ENCODE peak calls at places on chromosomes 5 and 9, in four cellular contexts. K, Y, U and S are unnamed samples.

GRCh38 chr5:132734687-132735086 is 2.7 kb downstream of the KIF3A start:
- DNase-seq in U (no peak), Y (no peak), K (no peak), S (no peak)

GRCh38 chr9:105089874-105090273 is 154.6 kb upstream of the SLC44A1 start:
- DNase-seq in U (no peak), Y (no peak), K (no peak), S (no peak)

GRCh38 chr5:10351199-10351881 is 2.2 kb upstream of the MARCHF6 start:
- DNase-seq in K (no peak), Y (no peak), U (peak), S (peak)

GRCh38 chr5:150001660-150002493 is 1.3 kb downstream of the HMGXB3 start:
- DNase-seq in K (peak), Y (peak), U (peak), S (peak)

GRCh38 chr9:101307041-101307440 is 77.8 kb downstream of the BAAT start:
- DNase-seq in Y (no peak), K (no peak), U (no peak), S (peak)

GRCh38 chr5:157219491-157220271 is 39.0 kb downstream of the ITK start:
- DNase-seq in Y (no peak), U (no peak), K (peak), S (no peak)

GRCh38 chr9:117535439-117535838 is 120.6 kb upstream of the ASTN2 start:
- DNase-seq in U (no peak), Y (no peak), K (no peak), S (no peak)

GRCh38 chr9:98087420-98088354 is 31.2 kb downstream of the NANS start:
- DNase-seq in K (no peak), U (peak), Y (no peak), S (peak)

GRCh38 chr5:92552206-92553160 is 1028.5 kb downstream of the NR2F1-AS1 start:
- DNase-seq in Y (no peak), U (peak), K (no peak), S (peak)

GRCh38 chr5:53326420-53327153 is 153.8 kb upstream of the FST start:
- DNase-seq in Y (no peak), U (peak), K (no peak), S (no peak)

GRCh38 chr5:117519957-117520500 is 945.4 kb upstream of the SEMA6A start:
- DNase-seq in K (no peak), Y (no peak), U (no peak), S (no peak)

GRCh38 chr5:43601454-43602260 is 1.3 kb upstream of the NNT start:
- DNase-seq in Y (no peak), K (peak), U (peak), S (peak)

GRCh38 chr5:150146862-150147579 is 8.6 kb downstream of the PDGFRB start:
- DNase-seq in Y (no peak), U (no peak), K (no peak), S (no peak)

GRCh38 chr5:172149073-172149472 is 39.0 kb downstream of the STK10 start:
- DNase-seq in U (peak), Y (peak), K (no peak), S (no peak)

GRCh38 chr5:172153695-172154094 is 34.3 kb downstream of the STK10 start:
- DNase-seq in K (no peak), U (no peak), Y (no peak), S (no peak)

GRCh38 chr5:172148381-172148780 is 39.6 kb downstream of the STK10 start:
- DNase-seq in K (no peak), Y (peak), U (no peak), S (no peak)

GRCh38 chr5:172150514-172151425 is 37.3 kb downstream of the STK10 start:
- DNase-seq in U (peak), Y (peak), K (no peak), S (no peak)

DNA sequence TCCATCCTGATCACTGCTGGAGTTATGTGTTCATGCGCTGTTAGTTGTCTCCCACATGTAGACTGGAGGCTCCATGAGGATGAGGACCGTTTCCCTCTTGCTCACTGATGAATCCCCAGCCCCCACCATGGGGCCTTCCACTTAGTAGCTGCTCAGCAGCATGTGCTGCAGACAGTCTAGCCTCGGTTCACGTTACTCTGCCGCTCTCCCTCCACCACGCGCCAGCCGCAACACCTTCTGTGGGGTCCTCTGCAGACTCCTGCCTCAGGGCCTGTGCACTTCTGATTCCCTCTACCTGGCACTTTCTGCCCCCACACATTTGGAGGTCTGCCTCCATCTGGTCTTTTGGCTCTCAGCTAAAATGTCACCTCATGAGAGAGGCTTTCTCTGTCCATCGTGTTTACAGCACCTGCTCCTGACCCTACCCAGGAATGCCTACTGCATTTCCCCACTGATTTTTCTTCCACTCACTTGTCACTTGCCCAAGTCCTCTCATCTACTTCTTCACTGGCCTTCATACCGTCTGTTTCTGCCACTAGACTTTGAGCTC is 36.3 kb downstream of the STK10 start:
- DNase-seq in Y (peak), U (no peak), K (no peak), S (no peak)
- H3K27ac ChIP-seq in Y (no peak), U (no peak), K (no peak), S (no peak)

DNA sequence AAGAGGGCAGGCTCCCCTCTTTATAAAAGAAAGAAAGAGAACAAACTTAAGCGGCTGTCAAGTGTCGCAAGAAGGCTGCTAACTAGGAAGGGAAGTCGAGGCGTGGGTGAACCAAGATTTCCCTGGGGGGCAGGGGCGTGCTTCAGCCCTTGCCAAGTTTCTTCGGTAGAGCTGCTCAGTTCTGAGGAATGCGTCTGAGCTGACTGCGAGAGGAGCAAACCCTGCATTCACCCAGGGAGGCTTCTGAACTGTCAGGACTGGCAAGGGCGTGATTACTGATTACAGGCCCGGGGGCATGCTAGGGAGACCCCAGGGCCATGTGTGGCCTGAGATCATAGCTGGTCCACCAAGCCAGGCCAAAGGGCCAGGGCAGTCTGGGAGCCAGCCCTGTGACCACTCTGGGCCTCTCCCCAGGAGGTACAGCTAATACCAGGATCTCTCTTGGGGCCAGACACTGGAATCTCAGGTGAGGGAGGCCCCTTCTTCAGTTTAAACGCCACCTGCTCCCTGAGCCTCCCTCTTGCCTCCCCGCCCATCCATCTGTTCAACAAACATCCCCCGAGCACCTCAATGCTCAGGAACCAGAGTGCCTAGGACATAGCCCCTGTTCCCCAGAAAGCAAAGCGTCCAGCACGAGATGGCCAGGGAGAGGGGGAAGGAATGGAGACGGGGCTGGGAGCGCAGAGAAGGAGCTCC is 30.9 kb downstream of the SARDH start:
- DNase-seq in K (no peak), U (peak), Y (no peak), S (no peak)
- H3K9ac ChIP-seq in K (no peak), U (no peak), Y (no peak), S (no peak)

GRCh38 chr5:65032250-65032649 is 263.5 kb downstream of the CWC27 start:
- DNase-seq in K (no peak), U (peak), Y (no peak), S (peak)
- TF ChIP-seq FOS in K (no peak), U (peak), Y (no peak), S (no peak)

GRCh38 chr9:126319651-126320050 is 7.0 kb upstream of the MVB12B start:
- DNase-seq in Y (no peak), U (no peak), K (no peak), S (no peak)
- H3K27ac ChIP-seq in Y (no peak), U (no peak), K (no peak), S (no peak)

DNA sequence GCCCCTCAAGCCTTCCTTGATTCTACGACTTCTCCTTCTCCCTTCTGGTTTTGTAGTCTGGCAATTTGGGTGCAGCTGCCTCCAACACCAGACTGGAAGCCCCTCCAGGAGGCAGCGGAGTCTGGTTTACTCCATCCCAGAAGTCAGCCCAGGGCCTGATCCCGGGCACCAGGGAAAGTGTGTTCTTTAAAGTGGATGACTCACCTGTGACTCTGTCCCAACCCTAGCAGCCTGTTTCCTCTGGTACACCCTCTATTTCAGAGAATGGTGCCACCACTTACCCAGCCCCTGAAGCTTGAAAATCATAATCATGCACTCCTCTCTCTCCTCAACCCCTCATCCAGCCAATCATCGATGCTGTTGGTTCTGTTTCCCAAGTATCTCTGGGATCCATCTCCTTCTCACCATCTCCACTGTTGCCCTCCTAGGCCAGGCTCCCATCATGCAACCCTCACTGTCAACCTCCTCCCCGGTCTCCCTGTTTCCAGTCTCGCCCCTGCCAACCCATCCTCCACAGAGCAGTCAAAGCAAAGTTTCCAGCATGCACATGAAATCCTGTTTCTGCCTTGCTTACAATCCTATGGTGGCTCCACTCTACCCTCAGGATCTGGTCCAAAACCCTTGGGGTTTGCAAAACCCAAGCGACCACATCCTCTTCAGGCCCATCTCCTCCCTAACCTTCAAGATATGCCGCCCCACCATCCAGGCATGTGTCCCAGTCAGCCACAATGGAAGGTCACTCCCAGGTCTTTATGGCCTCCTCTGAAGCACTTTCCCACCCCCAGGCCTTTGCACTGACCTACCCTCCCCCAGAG is 10.5 kb downstream of the LHX6 start:
- DNase-seq in Y (no peak), K (no peak), U (no peak), S (no peak)
- H3K9ac ChIP-seq in Y (no peak), K (no peak), U (no peak), S (no peak)